ENCODE peak calls at places on chromosomes 5 and 9, in nine cellular contexts. I is nephron progenitor cell; L is stimulated activated CD4-positive, alpha-beta T cell treated with anti-CD3 and anti-CD28 coated beads, Interleukin-1b, Interleukin-23, amount 100 ng/mL, for 24 hours; U is hypothalamus; G is amniotic stem cell; S is AG04450; Q is ELF-1; X is activated T-cell treated with anti-CD3 and anti-CD28 coated beads for 4 hours; Z is astrocyte of the spinal cord. D is an unnamed sample.
A peak's percentile ranks its signal among the peaks of the same experiment; 100 is the strongest.

GRCh38 chr5:174493536-174493935 is 230.8 kb upstream of the MSX2 start:
- DNase-seq in Q (no peak), L (no peak), U (no peak), S (no peak), Z (no peak), X (no peak), I (no peak), G (no peak), D (no peak)

GRCh38 chr5:62720036-62720441 is 141.4 kb downstream of the LRRC70 start:
- DNase-seq in Z (peak; percentile 4), L (no peak), X (no peak), U (no peak), S (peak; percentile 11), I (peak; percentile 61), G (no peak), Q (peak; percentile 53), D (peak; percentile 77)

GRCh38 chr5:9546973-9547947 is 1.4 kb upstream of the SEMA5A start:
- DNase-seq in L (no peak), X (no peak), U (peak; percentile 25), S (peak; percentile 61), I (peak; percentile 22), Q (peak; percentile 64), Z (peak; percentile 68), G (no peak), D (peak; percentile 63)

GRCh38 chr9:122402403-122403268 is 31.8 kb downstream of the PTGS1 start:
- DNase-seq in S (peak; percentile 91), Z (peak; percentile 93), G (peak; percentile 99), I (no peak), L (peak; percentile 10), X (peak; percentile 25), Q (no peak), U (no peak), D (no peak)

GRCh38 chr5:35857606-35858205 is 1.0 kb downstream of the IL7R start:
- DNase-seq in I (no peak), X (no peak), U (no peak), G (peak; percentile 41), Z (peak; percentile 82), S (peak; percentile 26), L (no peak), Q (no peak), D (no peak)

GRCh38 chr9:134606951-134607733 is 34.5 kb upstream of the COL5A1 start:
- DNase-seq in G (no peak), Q (peak; percentile 86), X (no peak), U (no peak), L (no peak), S (no peak), Z (peak; percentile 24), I (no peak), D (peak; percentile 80)

GRCh38 chr5:126124706-126125345 is 298.4 kb upstream of the GRAMD2B start:
- DNase-seq in S (no peak), U (no peak), Q (no peak), G (peak; percentile 39), Z (peak; percentile 74), L (no peak), I (no peak), X (no peak), D (peak; percentile 16)

GRCh38 chr5:136667789-136668188 is 302.4 kb upstream of the TRPC7 start:
- DNase-seq in I (no peak), Z (no peak), S (no peak), U (no peak), X (no peak), L (no peak), G (no peak), Q (no peak), D (no peak)

GRCh38 chr5:145811834-145812625 is 23.1 kb downstream of the PRELID2 start:
- DNase-seq in X (no peak), G (peak; percentile 18), S (no peak), Q (peak; percentile 17), Z (peak; percentile 54), I (no peak), L (no peak), U (peak; percentile 11), D (peak; percentile 54)

GRCh38 chr9:138098116-138098907 is 220.7 kb downstream of the CACNA1B start:
- DNase-seq in S (no peak), Q (no peak), U (no peak), L (no peak), I (no peak), G (no peak), Z (no peak), X (no peak), D (no peak)

GRCh38 chr5:114208120-114208519 is 153.8 kb upstream of the KCNN2 start:
- DNase-seq in Q (no peak), Z (no peak), S (no peak), G (no peak), U (no peak), L (no peak), X (no peak), I (no peak), D (no peak)

GRCh38 chr5:108168915-108169314 is 213.0 kb downstream of the FBXL17 start:
- DNase-seq in U (no peak), I (no peak), Q (no peak), L (no peak), X (no peak), Z (no peak), G (no peak), S (no peak), D (no peak)

GRCh38 chr9:11722957-11723356 is 970.2 kb upstream of the TYRP1 start:
- DNase-seq in Q (no peak), S (no peak), X (no peak), U (no peak), G (no peak), Z (no peak), L (no peak), I (no peak), D (no peak)

GRCh38 chr9:97293207-97293721 is 14.2 kb upstream of the CCDC180 start:
- DNase-seq in U (peak; percentile 5), I (no peak), Z (peak; percentile 42), X (no peak), Q (no peak), L (no peak), S (no peak), G (no peak), D (peak; percentile 11)

GRCh38 chr9:93111371-93112115 is 15.5 kb downstream of the CARD19 start:
- DNase-seq in Z (peak; percentile 72), I (no peak), L (no peak), U (no peak), X (no peak), Q (no peak), S (no peak), G (no peak), D (no peak)

GRCh38 chr9:130908129-130908877 is 11.7 kb upstream of the QRFP start:
- DNase-seq in U (no peak), S (no peak), I (no peak), Z (no peak), G (no peak), X (no peak), Q (no peak), L (no peak), D (no peak)

GRCh38 chr5:116655431-116655830 is 80.8 kb upstream of the SEMA6A start:
- DNase-seq in L (no peak), Z (no peak), I (no peak), U (no peak), Q (no peak), S (no peak), G (no peak), X (no peak), D (no peak)

GRCh38 chr5:17828709-17829108 is 194.4 kb downstream of the TAF11L14 start:
- DNase-seq in I (no peak), Z (peak; percentile 43), Q (no peak), L (no peak), S (no peak), U (no peak), G (no peak), X (no peak), D (no peak)

GRCh38 chr5:1570975-1571374 is 47.2 kb upstream of the LPCAT1 start:
- DNase-seq in U (no peak), L (no peak), S (no peak), X (no peak), Q (no peak), G (no peak), I (no peak), Z (no peak), D (no peak)

GRCh38 chr5:172641359-172642045 is 439 bp downstream of the NEURL1B start:
- DNase-seq in X (no peak), U (peak; percentile 30), I (peak; percentile 53), S (no peak), Z (no peak), Q (no peak), G (no peak), L (no peak), D (peak; percentile 70)

GRCh38 chr5:157778121-157778805 is 34.8 kb downstream of the LSM11 start:
- DNase-seq in Q (no peak), X (no peak), I (peak; percentile 21), G (no peak), S (no peak), U (no peak), Z (peak; percentile 34), L (no peak), D (no peak)

GRCh38 chr9:83935276-83935890 is 14.2 kb upstream of the KIF27 start:
- DNase-seq in I (no peak), U (no peak), X (no peak), G (peak; percentile 50), Z (peak; percentile 85), L (no peak), Q (no peak), S (no peak), D (peak; percentile 70)

D was measured in GM23338.